ENCODE peak calls at places on chromosomes 6 and 20, in four cellular contexts. V is tibial nerve, I is spleen, C is body of pancreas. Q is an unnamed sample.

GRCh38 chr6:45706319-45706718 is 309.3 kb downstream of the CLIC5 start:
- DNase-seq in V (no peak), I (no peak), C (no peak), Q (no peak)

GRCh38 chr6:48535569-48535968 is 424.6 kb upstream of the PTCHD4 start:
- DNase-seq in V (no peak), I (no peak), C (no peak), Q (no peak)

GRCh38 chr6:73898599-73898998 is 202.6 kb downstream of the CD109 start:
- DNase-seq in V (no peak), I (no peak), C (no peak), Q (no peak)

GRCh38 chr6:132499757-132500156 is 13.2 kb downstream of the STX7 start:
- DNase-seq in V (no peak), I (no peak), C (no peak), Q (no peak)

GRCh38 chr6:44122821-44123220 is 4.4 kb downstream of the MRPL14 start:
- DNase-seq in V (no peak), I (no peak), C (no peak), Q (no peak)

GRCh38 chr6:54992789-54993188 is 146.2 kb downstream of the FAM83B start:
- DNase-seq in V (no peak), I (no peak), C (peak), Q (no peak)

GRCh38 chr20:32685541-32686529 is 12.1 kb upstream of the C20orf203 start:
- DNase-seq in V (no peak), I (no peak), C (peak), Q (no peak)

GRCh38 chr20:11124849-11125505 is 451.2 kb upstream of the JAG1 start:
- DNase-seq in V (no peak), I (no peak), C (no peak), Q (no peak)

GRCh38 chr6:157034433-157035230 is 257.5 kb downstream of the ARID1B start:
- DNase-seq in V (no peak), I (no peak), C (no peak), Q (no peak)

GRCh38 chr6:87742106-87742505 is 40.1 kb upstream of the AKIRIN2 start:
- DNase-seq in V (no peak), I (peak), C (no peak), Q (no peak)

GRCh38 chr6:9521152-9521530 is 893.7 kb downstream of the TFAP2A start:
- DNase-seq in V (no peak), I (no peak), C (no peak), Q (no peak)

GRCh38 chr20:2330090-2330695 is 34.4 kb downstream of the TGM3 start:
- DNase-seq in V (no peak), I (no peak), C (no peak), Q (no peak)

GRCh38 chr6:118896339-118897136 is 2.6 kb downstream of the ASF1A start:
- DNase-seq in V (no peak), I (no peak), C (no peak), Q (no peak)

GRCh38 chr6:166750125-166750793 is 123.2 kb upstream of the RPS6KA2 start:
- DNase-seq in V (no peak), I (no peak), C (no peak), Q (no peak)
- H3K4me3 ChIP-seq in V (no peak), I (no peak), C (no peak), Q (no peak)

GRCh38 chr6:26157150-26157837 is 70.1 kb downstream of the HFE start:
- DNase-seq in V (peak), I (peak), C (peak), Q (no peak)
- TF ChIP-seq POLR2A in V (peak), I (peak), C (no peak), Q (peak)

GRCh38 chr6:32815115-32815514 is 1.7 kb downstream of the HLA-DOB start:
- DNase-seq in V (no peak), I (no peak), C (no peak), Q (no peak)
- H3K27ac ChIP-seq in V (no peak), I (peak), C (no peak), Q (no peak)

GRCh38 chr6:149990672-149991402 is 27.1 kb downstream of the ULBP1 start:
- DNase-seq in V (no peak), I (no peak), C (peak), Q (no peak)
- H3K4me3 ChIP-seq in V (peak), I (peak), C (no peak), Q (no peak)

GRCh38 chr20:64035066-64035932 is 683 bp upstream of the C20orf204 start:
- DNase-seq in V (no peak), I (peak), C (no peak), Q (no peak)

GRCh38 chr20:64035933-64036345 is at the start of gene C20orf204:
- DNase-seq in V (no peak), I (no peak), C (no peak), Q (no peak)

GRCh38 chr20:64037498-64038213 is 1.7 kb downstream of the C20orf204 start:
- DNase-seq in V (no peak), I (no peak), C (no peak), Q (no peak)

GRCh38 chr20:64037199-64037497 is 1.2 kb downstream of the C20orf204 start:
- DNase-seq in V (no peak), I (no peak), C (no peak), Q (no peak)

GRCh38 chr20:64036346-64037198 is 590 bp downstream of the C20orf204 start:
- DNase-seq in V (no peak), I (peak), C (no peak), Q (no peak)
- TF ChIP-seq POLR2A in V (no peak), I (no peak), C (no peak), Q (no peak)

DNA sequence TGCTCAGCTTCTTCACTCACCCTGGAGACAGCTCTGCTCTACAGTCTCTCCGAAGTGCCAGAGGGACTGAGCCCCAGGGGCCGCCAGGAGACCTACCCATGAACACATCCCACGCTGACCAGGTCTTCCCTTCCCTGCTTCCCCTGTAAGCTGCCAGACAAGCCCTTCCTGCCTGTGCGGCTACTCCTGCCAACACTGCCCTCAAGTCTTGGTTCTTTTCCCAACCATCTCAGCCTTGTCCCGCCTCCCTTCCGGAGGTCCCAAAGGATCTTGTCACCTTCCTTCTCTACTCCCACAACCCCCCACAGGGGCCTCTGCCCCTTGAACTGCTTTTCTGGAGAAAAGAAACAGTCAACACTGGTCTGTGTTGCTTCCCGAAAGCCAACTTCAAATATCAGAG is 15.0 kb downstream of the CPNE5 start:
- DNase-seq in V (no peak), I (no peak), C (no peak), Q (peak)
- H3K27ac ChIP-seq in V (peak), I (no peak), C (no peak), Q (no peak)

DNA sequence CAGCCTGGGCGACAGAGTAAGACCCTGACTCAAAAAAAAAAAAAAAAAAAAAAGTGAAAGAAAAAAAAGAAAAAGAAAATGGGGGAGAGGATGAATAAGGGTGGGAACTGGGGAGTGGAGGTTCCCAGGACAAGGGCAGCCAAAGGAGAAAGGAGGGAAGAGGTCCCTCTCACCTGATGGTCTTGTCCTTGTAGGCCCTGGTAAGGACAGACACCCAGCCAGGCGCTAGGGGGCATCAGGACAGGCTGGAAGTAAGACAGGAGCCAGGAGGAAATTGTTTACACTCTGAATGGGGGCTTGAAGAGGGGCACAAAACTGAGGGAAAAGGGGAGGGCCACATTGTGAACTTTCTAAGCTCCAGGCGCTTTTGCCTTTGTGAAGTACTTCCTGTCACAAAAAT is 2.3 kb upstream of the ALDH5A1 start:
- DNase-seq in V (no peak), I (no peak), C (peak), Q (no peak)
- H3K4me3 ChIP-seq in V (no peak), I (no peak), C (no peak), Q (no peak)

GRCh38 chr6:31834704-31835375 is 7.3 kb downstream of the HSPA1B start:
- DNase-seq in V (peak), I (peak), C (peak), Q (peak)
- TF ChIP-seq POLR2A in V (no peak), I (no peak), C (peak), Q (peak)

GRCh38 chr20:35883778-35884540 is 70.3 kb downstream of the SCAND1 start:
- DNase-seq in V (peak), I (peak), C (peak), Q (peak)

GRCh38 chr20:35881676-35882075 is 72.6 kb downstream of the SCAND1 start:
- DNase-seq in V (no peak), I (no peak), C (no peak), Q (no peak)

GRCh38 chr20:35884541-35884865 is 69.8 kb downstream of the SCAND1 start:
- DNase-seq in V (no peak), I (no peak), C (no peak), Q (no peak)

GRCh38 chr20:35885212-35885611 is 69.1 kb downstream of the SCAND1 start:
- DNase-seq in V (no peak), I (no peak), C (no peak), Q (no peak)

DNA sequence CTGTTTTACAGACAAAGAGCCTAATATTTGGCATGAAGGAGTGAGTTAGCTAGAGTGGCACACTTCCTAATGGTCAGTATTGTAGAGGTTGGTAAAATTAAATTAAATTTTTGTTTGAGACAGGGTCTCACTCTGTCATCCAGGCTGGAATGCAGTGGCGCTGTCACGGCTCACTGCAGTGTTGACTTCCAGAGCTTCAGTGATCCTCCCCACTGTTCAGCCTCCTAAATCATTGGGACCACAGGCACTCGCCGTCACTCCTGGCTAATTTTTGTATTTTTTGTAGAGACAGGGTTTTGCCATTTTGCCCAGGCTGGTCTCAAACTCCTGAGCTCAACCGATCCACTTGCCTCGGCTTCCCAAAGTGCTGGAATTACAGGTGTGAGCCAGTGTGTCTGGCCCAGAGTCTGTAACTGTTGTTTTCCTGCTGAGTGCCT is 70.9 kb downstream of the SCAND1 start:
- DNase-seq in V (no peak), I (no peak), C (no peak), Q (no peak)
- H3K27ac ChIP-seq in V (peak), I (no peak), C (no peak), Q (peak)

GRCh38 chr20:57175397-57176010 is 90.9 kb downstream of the BMP7 start:
- DNase-seq in V (no peak), I (no peak), C (no peak), Q (no peak)
- H3K4me3 ChIP-seq in V (no peak), I (no peak), C (no peak), Q (no peak)

Q was measured in prostate gland.